ENCODE peak calls at places on chromosome 5, in five cellular contexts. One of them, this sample, is unnamed.

GRCh38 chr5:155773680-155774079 is 553.3 kb upstream of the SGCD start:
- DNase-seq in activated naive CD4-positive, alpha-beta T cell: no peak
- DNase-seq in amygdala: no peak
- DNase-seq in astrocyte of the cerebellum: no peak
- DNase-seq in GM19239: no peak
- DNase-seq in this sample: no peak

GRCh38 chr5:125093776-125094175 is 347.3 kb upstream of the ZNF608 start:
- DNase-seq in activated naive CD4-positive, alpha-beta T cell: no peak
- DNase-seq in GM19239: no peak
- DNase-seq in amygdala: no peak
- DNase-seq in astrocyte of the cerebellum: peak; percentile 43
- DNase-seq in this sample: no peak

GRCh38 chr5:6201626-6202025 is 176.7 kb downstream of the MED10 start:
- DNase-seq in activated naive CD4-positive, alpha-beta T cell: no peak
- DNase-seq in GM19239: no peak
- DNase-seq in amygdala: no peak
- DNase-seq in astrocyte of the cerebellum: peak; percentile 47
- DNase-seq in this sample: no peak

GRCh38 chr5:100900142-100900795 is 2.8 kb downstream of the ST8SIA4 start:
- DNase-seq in amygdala: no peak
- DNase-seq in astrocyte of the cerebellum: no peak
- DNase-seq in activated naive CD4-positive, alpha-beta T cell: peak; percentile 13
- DNase-seq in GM19239: no peak
- DNase-seq in this sample: no peak

GRCh38 chr5:36040651-36041536 is 25.8 kb downstream of the UGT3A2 start:
- DNase-seq in activated naive CD4-positive, alpha-beta T cell: no peak
- DNase-seq in GM19239: no peak
- DNase-seq in amygdala: no peak
- DNase-seq in astrocyte of the cerebellum: no peak
- DNase-seq in this sample: no peak

GRCh38 chr5:62790348-62790747 is 211.7 kb downstream of the LRRC70 start:
- DNase-seq in astrocyte of the cerebellum: no peak
- DNase-seq in GM19239: no peak
- DNase-seq in amygdala: no peak
- DNase-seq in activated naive CD4-positive, alpha-beta T cell: no peak
- DNase-seq in this sample: no peak

GRCh38 chr5:89930591-89931383 is 478.8 kb downstream of the CETN3 start:
- DNase-seq in amygdala: no peak
- DNase-seq in GM19239: no peak
- DNase-seq in activated naive CD4-positive, alpha-beta T cell: no peak
- DNase-seq in astrocyte of the cerebellum: peak; percentile 44
- DNase-seq in this sample: no peak

GRCh38 chr5:175491223-175491622 is 12.9 kb downstream of the SFXN1 start:
- DNase-seq in GM19239: no peak
- DNase-seq in activated naive CD4-positive, alpha-beta T cell: no peak
- DNase-seq in amygdala: no peak
- DNase-seq in astrocyte of the cerebellum: no peak
- DNase-seq in this sample: no peak

GRCh38 chr5:128201065-128201926 is 117.7 kb downstream of the SLC12A2 start:
- DNase-seq in GM19239: peak; percentile 62
- DNase-seq in amygdala: peak; percentile 13
- DNase-seq in activated naive CD4-positive, alpha-beta T cell: peak; percentile 85
- DNase-seq in astrocyte of the cerebellum: no peak
- DNase-seq in this sample: peak; percentile 85

GRCh38 chr5:92518318-92518913 is 1062.6 kb downstream of the NR2F1-AS1 start:
- DNase-seq in activated naive CD4-positive, alpha-beta T cell: no peak
- DNase-seq in amygdala: no peak
- DNase-seq in astrocyte of the cerebellum: no peak
- DNase-seq in GM19239: peak; percentile 4
- DNase-seq in this sample: no peak

GRCh38 chr5:14374100-14374499 is 207.5 kb upstream of the OTULINL start:
- DNase-seq in GM19239: no peak
- DNase-seq in amygdala: no peak
- DNase-seq in activated naive CD4-positive, alpha-beta T cell: no peak
- DNase-seq in astrocyte of the cerebellum: peak; percentile 26
- DNase-seq in this sample: no peak

GRCh38 chr5:52948418-52949076 is 40.6 kb upstream of the ITGA2 start:
- DNase-seq in GM19239: peak; percentile 19
- DNase-seq in astrocyte of the cerebellum: peak; percentile 84
- DNase-seq in amygdala: peak; percentile 20
- DNase-seq in activated naive CD4-positive, alpha-beta T cell: peak; percentile 13
- DNase-seq in this sample: peak; percentile 63

GRCh38 chr5:143682221-143682620 is 129.7 kb upstream of the HMHB1 start:
- DNase-seq in GM19239: no peak
- DNase-seq in activated naive CD4-positive, alpha-beta T cell: no peak
- DNase-seq in astrocyte of the cerebellum: no peak
- DNase-seq in amygdala: no peak
- DNase-seq in this sample: no peak

GRCh38 chr5:141683596-141684161 is 1.6 kb upstream of the ARAP3 start:
- DNase-seq in GM19239: no peak
- DNase-seq in astrocyte of the cerebellum: no peak
- DNase-seq in amygdala: no peak
- DNase-seq in activated naive CD4-positive, alpha-beta T cell: no peak
- DNase-seq in this sample: no peak

GRCh38 chr5:125002727-125003598 is 256.5 kb upstream of the ZNF608 start:
- DNase-seq in astrocyte of the cerebellum: no peak
- DNase-seq in amygdala: no peak
- DNase-seq in activated naive CD4-positive, alpha-beta T cell: no peak
- DNase-seq in GM19239: no peak
- DNase-seq in this sample: no peak

GRCh38 chr5:79564798-79565279 is 47.4 kb upstream of the TENT2 start:
- DNase-seq in activated naive CD4-positive, alpha-beta T cell: no peak
- DNase-seq in GM19239: no peak
- DNase-seq in astrocyte of the cerebellum: no peak
- DNase-seq in amygdala: no peak
- DNase-seq in this sample: no peak

GRCh38 chr5:51214736-51215135 is 168.5 kb upstream of the ISL1 start:
- DNase-seq in amygdala: no peak
- DNase-seq in GM19239: no peak
- DNase-seq in activated naive CD4-positive, alpha-beta T cell: no peak
- DNase-seq in astrocyte of the cerebellum: no peak
- DNase-seq in this sample: no peak

GRCh38 chr5:40223884-40224402 is 455.8 kb upstream of the PTGER4 start:
- DNase-seq in astrocyte of the cerebellum: peak; percentile 77
- DNase-seq in activated naive CD4-positive, alpha-beta T cell: no peak
- DNase-seq in amygdala: no peak
- DNase-seq in GM19239: no peak
- DNase-seq in this sample: no peak

GRCh38 chr5:59104400-59105117 is 521.7 kb downstream of the RAB3C start:
- DNase-seq in GM19239: no peak
- DNase-seq in amygdala: no peak
- DNase-seq in astrocyte of the cerebellum: no peak
- DNase-seq in activated naive CD4-positive, alpha-beta T cell: no peak
- DNase-seq in this sample: no peak

GRCh38 chr5:132458226-132458560 is 32.4 kb downstream of the IRF1 start:
- DNase-seq in activated naive CD4-positive, alpha-beta T cell: no peak
- DNase-seq in amygdala: no peak
- DNase-seq in GM19239: no peak
- DNase-seq in astrocyte of the cerebellum: no peak
- DNase-seq in this sample: no peak

GRCh38 chr5:103497782-103498181 is 64.8 kb downstream of the NUDT12 start:
- DNase-seq in activated naive CD4-positive, alpha-beta T cell: no peak
- DNase-seq in GM19239: no peak
- DNase-seq in amygdala: no peak
- DNase-seq in astrocyte of the cerebellum: no peak
- DNase-seq in this sample: no peak

GRCh38 chr5:143741418-143741817 is 70.5 kb upstream of the HMHB1 start:
- DNase-seq in amygdala: no peak
- DNase-seq in activated naive CD4-positive, alpha-beta T cell: no peak
- DNase-seq in astrocyte of the cerebellum: no peak
- DNase-seq in GM19239: no peak
- DNase-seq in this sample: no peak

GRCh38 chr5:10736808-10737207 is 24.2 kb downstream of the DAP start:
- DNase-seq in GM19239: no peak
- DNase-seq in astrocyte of the cerebellum: no peak
- DNase-seq in amygdala: no peak
- DNase-seq in activated naive CD4-positive, alpha-beta T cell: no peak
- DNase-seq in this sample: no peak

GRCh38 chr5:173474881-173475287 is 141.6 kb downstream of the BOD1 start:
- DNase-seq in GM19239: no peak
- DNase-seq in amygdala: no peak
- DNase-seq in astrocyte of the cerebellum: no peak
- DNase-seq in activated naive CD4-positive, alpha-beta T cell: no peak
- DNase-seq in this sample: no peak

GRCh38 chr5:374631-375335 is 53.3 kb downstream of the AHRR start:
- DNase-seq in amygdala: no peak
- DNase-seq in astrocyte of the cerebellum: no peak
- DNase-seq in activated naive CD4-positive, alpha-beta T cell: no peak
- DNase-seq in GM19239: no peak
- DNase-seq in this sample: no peak

GRCh38 chr5:15034379-15034778 is 162.8 kb upstream of the ANKH start:
- DNase-seq in activated naive CD4-positive, alpha-beta T cell: no peak
- DNase-seq in amygdala: no peak
- DNase-seq in GM19239: no peak
- DNase-seq in astrocyte of the cerebellum: no peak
- DNase-seq in this sample: no peak

GRCh38 chr5:14417792-14418765 is 163.5 kb upstream of the OTULINL start:
- DNase-seq in astrocyte of the cerebellum: no peak
- DNase-seq in GM19239: no peak
- DNase-seq in amygdala: no peak
- DNase-seq in activated naive CD4-positive, alpha-beta T cell: no peak
- DNase-seq in this sample: no peak

GRCh38 chr5:1438871-1439270 is 6.4 kb downstream of the SLC6A3 start:
- DNase-seq in amygdala: no peak
- DNase-seq in astrocyte of the cerebellum: no peak
- DNase-seq in activated naive CD4-positive, alpha-beta T cell: no peak
- DNase-seq in GM19239: no peak
- DNase-seq in this sample: no peak

GRCh38 chr5:91219803-91220371 is 163.2 kb downstream of the ARRDC3 start:
- DNase-seq in amygdala: no peak
- DNase-seq in astrocyte of the cerebellum: peak; percentile 5
- DNase-seq in activated naive CD4-positive, alpha-beta T cell: peak; percentile 2
- DNase-seq in GM19239: no peak
- DNase-seq in this sample: peak; percentile 5

GRCh38 chr5:169431386-169431785 is 130.4 kb upstream of the SLIT3 start:
- DNase-seq in amygdala: no peak
- DNase-seq in astrocyte of the cerebellum: no peak
- DNase-seq in activated naive CD4-positive, alpha-beta T cell: no peak
- DNase-seq in GM19239: no peak
- DNase-seq in this sample: no peak

This sample was measured in CD8-positive, alpha-beta T cell.